ENCODE peak calls at places on chromosomes 11 and 22, in four cellular contexts. V, I, X and E are unnamed samples.

GRCh38 chr11:47099918-47100315 is 76.8 kb downstream of the ARFGAP2 start:
- DNase-seq in I (no peak), X (no peak), V (no peak), E (no peak)

GRCh38 chr11:77046060-77046501 is 11.9 kb downstream of the B3GNT6 start:
- DNase-seq in I (no peak), V (peak), X (no peak), E (peak)

GRCh38 chr22:43094085-43094484 is 4.9 kb upstream of the TTLL1 start:
- DNase-seq in X (peak), V (no peak), I (no peak), E (no peak)

GRCh38 chr11:316031-316701 is 2.3 kb downstream of the IFITM1 start:
- DNase-seq in I (no peak), V (peak), X (no peak), E (peak)

GRCh38 chr11:2700415-2701211 is 819 bp upstream of the KCNQ1OT1 start:
- DNase-seq in I (peak), V (peak), X (peak), E (peak)

GRCh38 chr11:74678041-74678440 is 53.2 kb downstream of the CHRDL2 start:
- DNase-seq in X (no peak), V (no peak), I (no peak), E (no peak)

GRCh38 chr11:129637983-129638776 is 177.5 kb upstream of the TMEM45B start:
- DNase-seq in V (no peak), X (no peak), I (no peak), E (no peak)

GRCh38 chr11:91272089-91272488 is 952.5 kb upstream of the FAT3 start:
- DNase-seq in V (no peak), I (no peak), X (no peak), E (no peak)

GRCh38 chr22:32410459-32410858 is 1.6 kb downstream of the RTCB start:
- DNase-seq in X (peak), I (no peak), V (no peak), E (no peak)

DNA sequence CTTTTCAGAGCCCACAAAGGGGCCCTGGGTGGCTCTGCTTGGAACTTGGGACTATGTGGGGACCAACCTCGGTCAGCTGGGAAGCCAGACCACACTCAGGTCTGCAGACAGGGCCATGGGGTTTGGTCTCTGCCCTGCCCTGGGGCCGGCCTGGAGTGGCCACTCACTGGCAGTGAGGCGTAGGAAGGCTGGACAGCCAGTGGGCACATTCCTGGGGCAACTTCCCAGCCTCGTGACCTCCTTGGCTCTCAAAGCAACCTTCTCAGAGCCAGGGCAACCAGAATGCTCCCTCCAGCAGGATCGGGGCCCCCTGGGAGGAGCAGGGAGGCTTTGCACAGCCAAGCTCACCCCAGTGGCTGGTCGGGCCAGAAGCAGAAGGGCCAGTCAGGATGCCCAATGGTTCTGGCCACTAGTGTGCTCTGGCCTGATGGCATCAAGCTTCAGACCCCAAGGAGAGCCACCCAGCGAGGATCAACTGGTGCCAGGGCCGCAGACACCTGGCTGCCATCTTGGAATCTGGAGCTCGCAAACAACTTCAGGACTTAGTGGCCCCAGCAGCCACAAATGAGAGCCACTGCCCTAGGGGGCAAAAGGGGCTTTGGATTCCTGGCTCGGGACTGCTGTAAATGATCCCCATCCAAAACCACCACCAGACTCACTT is 87.1 kb downstream of the MYEOV start:
- DNase-seq in X (no peak), I (no peak), V (no peak), E (no peak)
- TF ChIP-seq NR2C2 in X (no peak), I (no peak), V (no peak), E (no peak)

GRCh38 chr22:45065726-45066125 is 55.9 kb upstream of the PHF21B start:
- DNase-seq in V (no peak), X (no peak), I (no peak), E (no peak)

GRCh38 chr22:45059296-45059695 is 49.5 kb upstream of the PHF21B start:
- DNase-seq in I (no peak), X (no peak), V (no peak), E (no peak)

GRCh38 chr22:45058622-45058912 is 48.8 kb upstream of the PHF21B start:
- DNase-seq in V (no peak), I (no peak), X (no peak), E (no peak)

GRCh38 chr22:45064313-45065268 is 54.8 kb upstream of the PHF21B start:
- DNase-seq in V (no peak), X (no peak), I (peak), E (no peak)

GRCh38 chr22:45061332-45061731 is 51.5 kb upstream of the PHF21B start:
- DNase-seq in V (no peak), X (no peak), I (no peak), E (no peak)
- TF ChIP-seq NR2C2 in V (no peak), X (no peak), I (no peak), E (no peak)

GRCh38 chr11:115608976-115609375 is 104.8 kb upstream of the CADM1 start:
- DNase-seq in I (no peak), V (no peak), X (no peak), E (no peak)

GRCh38 chr11:115607621-115608191 is 103.5 kb upstream of the CADM1 start:
- DNase-seq in X (no peak), I (no peak), V (no peak), E (no peak)

GRCh38 chr11:115610908-115611307 is 106.7 kb upstream of the CADM1 start:
- DNase-seq in V (no peak), I (no peak), X (no peak), E (no peak)

GRCh38 chr11:115605397-115606222 is 101.4 kb upstream of the CADM1 start:
- DNase-seq in X (no peak), V (no peak), I (no peak), E (no peak)

GRCh38 chr11:115606223-115607220 is 102.3 kb upstream of the CADM1 start:
- DNase-seq in X (no peak), I (no peak), V (no peak), E (no peak)
- TF ChIP-seq NR2C2 in X (no peak), I (no peak), V (no peak), E (no peak)

GRCh38 chr11:18322818-18323570 is 627 bp downstream of the GTF2H1 start:
- DNase-seq in V (no peak), X (no peak), I (no peak), E (no peak)
- TF ChIP-seq NR2C2 in V (no peak), X (no peak), I (no peak), E (no peak)

GRCh38 chr11:29280452-29280851 is 736.4 kb downstream of the KCNA4 start:
- DNase-seq in V (no peak), I (no peak), X (no peak), E (no peak)
- TF ChIP-seq NR2C2 in V (no peak), I (no peak), X (no peak), E (no peak)

DNA sequence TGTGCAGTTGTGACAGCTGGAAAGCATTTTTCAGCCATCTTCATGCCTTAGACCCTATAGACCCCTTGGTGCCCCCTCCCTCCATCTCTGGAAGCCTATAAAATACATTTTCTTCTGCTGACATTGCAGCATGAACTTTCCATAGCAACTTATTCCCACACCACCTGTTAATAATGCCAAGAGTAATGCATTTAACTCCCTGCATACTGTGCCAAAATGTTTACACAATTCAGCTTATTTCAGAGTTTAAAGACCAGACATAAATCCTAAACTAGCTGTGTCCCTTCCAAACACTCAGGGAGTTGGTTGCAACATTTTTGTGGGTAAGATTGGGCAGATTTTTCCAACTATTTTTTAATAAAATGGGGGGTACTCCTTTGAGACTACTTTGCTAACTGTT is 143.0 kb upstream of the ARHGAP20 start:
- DNase-seq in X (no peak), I (no peak), V (no peak), E (no peak)
- TF ChIP-seq NR2C2 in X (no peak), I (no peak), V (no peak), E (no peak)

GRCh38 chr22:37184816-37185541 is 3.1 kb downstream of the C1QTNF6 start:
- DNase-seq in V (no peak), I (no peak), X (no peak), E (no peak)

GRCh38 chr22:37185646-37186227 is 2.3 kb downstream of the C1QTNF6 start:
- DNase-seq in I (no peak), V (no peak), X (no peak), E (no peak)

GRCh38 chr22:37186997-37187522 is 987 bp downstream of the C1QTNF6 start:
- DNase-seq in I (no peak), X (no peak), V (no peak), E (no peak)

GRCh38 chr22:37187552-37187890 is 526 bp downstream of the C1QTNF6 start:
- DNase-seq in I (no peak), X (no peak), V (no peak), E (no peak)

DNA sequence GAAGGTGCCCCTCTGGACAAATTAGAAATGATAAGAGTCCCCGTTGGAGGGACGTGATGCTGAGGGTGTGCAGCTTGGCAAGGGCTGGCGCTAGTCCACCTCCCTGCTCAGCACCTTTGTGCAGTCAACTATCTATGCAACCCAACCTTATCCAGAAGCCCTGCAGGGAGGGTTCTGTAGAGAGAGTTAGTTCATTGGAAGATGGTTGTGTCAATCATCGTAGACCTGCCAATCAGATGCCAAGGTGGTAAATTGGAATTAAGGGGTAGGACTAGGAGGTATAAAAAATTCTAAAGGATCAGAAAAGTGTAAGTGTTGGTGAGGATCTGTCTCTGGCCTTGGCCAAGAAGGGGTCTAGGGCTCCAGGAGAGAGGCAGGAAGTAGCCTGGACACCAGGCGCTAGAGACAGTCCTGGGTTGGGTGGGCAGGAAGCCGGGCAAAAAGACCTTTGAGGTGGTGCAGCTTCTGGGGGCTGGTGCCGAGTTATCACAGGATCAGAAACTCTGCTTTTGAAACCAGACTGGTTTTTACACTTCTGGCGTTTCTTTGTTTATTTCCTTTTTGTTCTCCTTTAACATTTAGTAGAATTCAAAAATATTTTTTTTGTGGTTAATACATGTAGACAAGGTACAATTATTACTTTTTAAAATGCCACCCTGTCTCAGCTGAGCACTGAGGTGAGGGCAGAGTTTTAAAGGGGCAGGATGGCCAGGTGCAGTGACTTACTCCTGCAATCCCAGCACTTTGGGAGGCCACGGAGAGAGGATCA is 1.6 kb downstream of the C1QTNF6 start:
- DNase-seq in X (peak), I (peak), V (peak), E (no peak)
- TF ChIP-seq NR2C2 in X (no peak), I (no peak), V (no peak), E (no peak)